ENCODE peak calls at places on chromosome 15, in eight cellular contexts. C, A, S, T, Y, P, V and B are unnamed samples.

GRCh38 chr15:92979011-92979701 is 79.0 kb downstream of the CHD2 start:
- DNase-seq in A (peak; percentile 80), T (no peak), V (no peak), S (no peak), C (no peak), Y (no peak), P (no peak), B (no peak)

GRCh38 chr15:47932829-47933696 is 187.7 kb upstream of the SLC24A5 start:
- DNase-seq in Y (no peak), T (no peak), V (no peak), P (no peak), S (no peak), A (no peak), C (no peak), B (no peak)

GRCh38 chr15:73051402-73051810 is 857 bp upstream of the NEO1 start:
- DNase-seq in P (peak; percentile 84), V (peak; percentile 78), S (no peak), A (peak; percentile 6), Y (peak; percentile 25), T (no peak), C (no peak), B (no peak)

GRCh38 chr15:74375303-74375693 is 7.9 kb upstream of the CYP11A1 start:
- DNase-seq in V (peak; percentile 81), C (peak; percentile 77), T (peak; percentile 77), Y (peak; percentile 90), S (peak; percentile 76), A (peak; percentile 93), P (peak; percentile 81), B (no peak)

GRCh38 chr15:65084500-65085206 is 8.1 kb downstream of the KBTBD13 start:
- DNase-seq in Y (no peak), A (no peak), S (no peak), C (no peak), P (peak; percentile 38), T (no peak), V (no peak), B (no peak)

GRCh38 chr15:45448516-45448915 is 70.2 kb upstream of the GATM start:
- DNase-seq in V (no peak), Y (no peak), T (no peak), S (no peak), A (peak; percentile 28), P (no peak), C (no peak), B (no peak)

GRCh38 chr15:45630958-45631691 is 3.7 kb upstream of the SQOR start:
- DNase-seq in P (no peak), S (peak; percentile 36), T (peak; percentile 84), A (peak; percentile 73), C (peak; percentile 48), Y (peak; percentile 53), V (no peak), B (peak; percentile 91)

GRCh38 chr15:91844928-91845327 is 8.6 kb upstream of the SLCO3A1 start:
- DNase-seq in S (no peak), V (no peak), C (no peak), P (no peak), Y (no peak), T (no peak), A (no peak), B (no peak)

GRCh38 chr15:56788359-56788758 is 55.0 kb upstream of the ZNF280D start:
- DNase-seq in V (no peak), T (no peak), Y (no peak), S (no peak), A (no peak), P (no peak), C (no peak), B (no peak)

GRCh38 chr15:75573643-75574384 is 5.3 kb downstream of the PTPN9 start:
- DNase-seq in T (no peak), V (no peak), P (no peak), S (no peak), C (no peak), A (no peak), Y (no peak), B (no peak)
- H3K27ac ChIP-seq in T (no peak overlapping the region), V (no peak overlapping the region), P (no peak overlapping the region), S (no peak overlapping the region), C (peak overlapping the region; percentile 6), A (no peak overlapping the region), Y (no peak overlapping the region), B (peak overlapping the region; percentile 64)

DNA sequence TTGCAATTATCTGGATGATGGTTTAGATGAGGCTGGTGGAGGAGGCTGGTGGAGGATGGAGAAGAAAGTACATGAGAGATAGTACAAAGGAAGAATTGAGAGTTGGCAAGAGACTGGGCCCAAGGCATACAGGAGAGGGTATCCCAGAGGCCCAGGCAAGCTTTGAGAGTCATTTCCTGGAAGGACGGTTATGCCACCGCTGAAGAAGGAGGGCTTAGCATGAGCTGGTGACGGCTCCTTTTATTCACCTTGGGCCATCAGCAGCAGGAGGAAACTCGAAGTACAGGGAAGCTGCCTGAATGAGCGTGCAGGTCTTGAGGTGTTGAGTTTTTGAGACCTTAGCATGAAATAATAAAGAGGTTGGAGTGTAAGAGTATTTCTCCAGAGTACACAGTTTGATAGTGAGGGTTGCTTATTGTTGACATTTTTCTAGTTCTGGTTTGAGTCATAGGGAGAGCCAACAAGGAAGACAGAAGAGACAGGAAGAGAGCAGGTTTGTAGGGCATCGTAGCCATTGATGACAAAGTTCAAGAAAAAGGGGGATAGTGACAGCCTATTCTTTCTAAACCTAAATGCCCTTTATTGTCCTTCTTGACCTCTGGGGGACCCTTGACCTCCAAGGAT is 13.8 kb downstream of the THSD4 start:
- DNase-seq in A (peak; percentile 67), C (peak; percentile 61), T (no peak), S (no peak), Y (no peak), P (no peak), V (no peak), B (no peak)
- H3K27ac ChIP-seq in A (peak overlapping the region; percentile 78), C (peak overlapping the region; percentile 54), T (no peak overlapping the region), S (no peak overlapping the region), Y (peak overlapping the region; percentile 6), P (no peak overlapping the region), V (no peak overlapping the region), B (peak overlapping the region; percentile 71)

DNA sequence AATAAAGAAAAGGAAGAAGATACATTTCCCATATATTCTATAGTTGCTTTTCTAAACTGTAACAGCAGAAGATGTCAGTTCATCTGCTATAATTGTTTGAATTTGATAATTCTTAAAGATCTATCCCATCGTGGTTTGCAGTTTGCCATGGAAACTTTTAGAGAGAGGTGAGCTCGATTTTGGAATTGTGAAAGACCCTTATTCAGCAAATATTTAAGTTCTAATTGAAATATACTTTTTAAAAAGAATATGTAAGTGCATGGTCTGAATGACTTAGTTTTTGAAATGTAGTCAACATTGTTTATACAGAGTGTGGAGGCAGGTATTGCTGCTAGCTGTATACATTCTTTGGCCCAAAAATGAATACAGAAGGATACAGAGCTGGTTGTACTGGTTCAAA is 127.7 kb downstream of the PDE8A start:
- DNase-seq in Y (no peak), A (no peak), S (no peak), P (no peak), V (no peak), T (no peak), C (no peak), B (no peak)
- H3K27ac ChIP-seq in Y (no peak overlapping the region), A (no peak overlapping the region), S (no peak overlapping the region), P (no peak overlapping the region), V (no peak overlapping the region), T (no peak overlapping the region), C (no peak overlapping the region), B (no peak overlapping the region)

DNA sequence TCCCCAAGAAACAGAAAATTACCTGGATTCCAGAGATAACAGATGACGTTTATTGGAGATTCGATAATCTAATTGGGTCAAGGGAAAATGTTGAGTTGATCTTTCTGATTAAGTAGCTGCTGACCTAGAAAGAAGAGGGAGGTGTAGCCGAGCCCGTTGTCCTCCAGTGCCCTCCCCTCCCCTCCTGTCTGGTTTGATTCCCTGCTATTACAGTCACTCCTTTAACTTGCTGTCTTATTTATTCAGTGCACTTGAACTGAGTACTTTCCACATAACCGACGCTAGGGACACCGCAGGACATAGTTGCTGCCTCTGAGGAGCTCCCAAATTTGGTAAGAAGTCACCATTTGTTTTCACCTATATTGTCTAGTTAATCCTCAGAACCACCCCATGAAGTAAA is 103.7 kb downstream of the AQP9 start:
- DNase-seq in C (peak; percentile 44), A (peak; percentile 15), Y (no peak), S (no peak), V (no peak), T (no peak), P (no peak), B (no peak)
- H3K27ac ChIP-seq in C (no peak overlapping the region), A (no peak overlapping the region), Y (no peak overlapping the region), S (no peak overlapping the region), V (no peak overlapping the region), T (no peak overlapping the region), P (no peak overlapping the region), B (no peak overlapping the region)

GRCh38 chr15:63188937-63189871 is at the start of gene RAB8B:
- DNase-seq in V (peak; percentile 98), C (peak; percentile 96), Y (peak; percentile 99), T (peak; percentile 96), S (peak; percentile 98), P (peak; percentile 99), A (peak; percentile 91), B (peak; percentile 60)
- H3K27ac ChIP-seq in V (peak within 1 kb of the TSS; percentile 58), C (peak within 1 kb of the TSS; percentile 75), Y (peak within 1 kb of the TSS; percentile 85), T (peak within 1 kb of the TSS; percentile 14), S (peak within 1 kb of the TSS; percentile 88), P (peak within 1 kb of the TSS; percentile 80), A (no peak within 1 kb of the TSS), B (peak within 1 kb of the TSS; percentile 22)

DNA sequence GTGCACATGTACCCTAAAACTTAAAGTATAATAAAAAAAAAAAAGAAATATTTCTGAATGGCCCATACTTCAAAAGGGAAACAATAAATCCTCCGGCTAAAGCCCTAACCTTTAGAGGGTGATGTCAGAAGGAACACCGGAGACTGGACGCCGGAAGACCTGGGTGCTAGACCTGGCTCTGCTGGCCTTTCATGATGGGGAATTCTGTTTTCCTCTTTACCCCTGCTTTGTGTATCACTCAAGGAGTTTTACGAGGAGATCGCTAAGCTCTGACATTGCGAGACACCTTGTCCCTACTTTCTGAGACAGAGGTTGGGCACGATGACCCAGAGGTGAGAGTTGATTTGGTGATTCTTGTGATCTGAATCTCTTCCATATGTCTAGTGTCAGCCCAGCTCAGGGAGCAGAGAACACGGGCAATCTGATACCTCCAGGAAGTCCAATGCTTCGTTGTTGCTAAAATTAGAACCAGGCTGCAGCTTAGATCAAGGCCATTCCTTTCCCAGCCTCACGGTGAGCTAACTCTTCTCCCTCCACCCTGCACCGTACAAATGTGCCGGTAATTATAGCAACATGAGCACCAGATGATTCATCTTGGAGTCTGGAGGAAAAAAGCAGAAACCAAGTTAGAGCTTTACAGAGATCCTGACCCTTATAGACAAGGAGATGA is 42.0 kb upstream of the CFAP161 start:
- DNase-seq in T (peak; percentile 92), C (peak; percentile 34), P (no peak), V (peak; percentile 22), A (peak; percentile 52), S (peak; percentile 36), Y (no peak), B (peak; percentile 27)
- H3K27ac ChIP-seq in T (peak overlapping the region; percentile 50), C (no peak overlapping the region), P (no peak overlapping the region), V (no peak overlapping the region), A (no peak overlapping the region), S (peak overlapping the region; percentile 51), Y (no peak overlapping the region), B (no peak overlapping the region)